ENCODE peak calls at places on chromosomes 13 and 19, in four cellular contexts. Q is fibroblast of the aortic adventitia, S is HT-29, V is H54. E is an unnamed sample.

GRCh38 chr13:88063741-88064140 is 392.6 kb downstream of the SLITRK5 start:
- DNase-seq in Q (no peak), S (no peak), V (no peak), E (no peak)

GRCh38 chr13:91809161-91809560 is 410.7 kb downstream of the GPC5 start:
- DNase-seq in Q (no peak), S (no peak), V (no peak), E (no peak)

GRCh38 chr19:1026189-1027019 is at the start of gene CNN2:
- DNase-seq in Q (peak; percentile 64), S (peak; percentile 80), V (peak; percentile 83), E (peak; percentile 93)

GRCh38 chr13:99969368-99969933 is 2.1 kb downstream of the ZIC5 start:
- DNase-seq in Q (no peak), S (no peak), V (no peak), E (no peak)

GRCh38 chr13:77124423-77124822 is 97.5 kb upstream of the FBXL3 start:
- DNase-seq in Q (no peak), S (no peak), V (no peak), E (no peak)

GRCh38 chr13:111005808-111006494 is 91.1 kb upstream of the ANKRD10 start:
- DNase-seq in Q (peak; percentile 65), S (peak; percentile 78), V (no peak), E (no peak)

GRCh38 chr19:41811036-41811435 is 14.6 kb downstream of the CEACAM3 start:
- DNase-seq in Q (no peak), S (no peak), V (no peak), E (no peak)

GRCh38 chr19:51473009-51473707 is 5.2 kb upstream of the CEACAM18 start:
- DNase-seq in Q (peak; percentile 78), S (peak; percentile 98), V (peak; percentile 54), E (peak; percentile 80)

GRCh38 chr19:38583219-38583984 is 34.4 kb downstream of the MAP4K1 start:
- DNase-seq in Q (no peak), S (no peak), V (no peak), E (no peak)

GRCh38 chr19:313169-313987 is 22.2 kb upstream of the PLPP2 start:
- DNase-seq in Q (no peak), S (no peak), V (no peak), E (no peak)

GRCh38 chr13:49627831-49628652 is at the start of gene ARL11:
- DNase-seq in Q (no peak), S (no peak), V (no peak), E (peak; percentile 31)

GRCh38 chr19:10120538-10121198 is 969 bp upstream of the EIF3G start:
- DNase-seq in Q (peak; percentile 94), S (no peak), V (peak; percentile 59), E (no peak)

GRCh38 chr13:42063105-42063504 is 14.7 kb downstream of the DGKH start:
- DNase-seq in Q (no peak), S (no peak), V (no peak), E (no peak)

GRCh38 chr19:491146-491741 is 5.0 kb upstream of the MADCAM1 start:
- DNase-seq in Q (no peak), S (no peak), V (no peak), E (peak; percentile 26)

GRCh38 chr19:40303765-40304164 is 18.6 kb upstream of the AKT2 start:
- DNase-seq in Q (no peak), S (no peak), V (no peak), E (no peak)

E was measured in hepatocyte.